ENCODE peak calls at places on chromosomes 2 and 18, in six cellular contexts. W is colonic mucosa; H is naive thymus-derived CD4-positive, alpha-beta T cell; O is hepatocyte; L is uterus; S is activated T-helper 1 cell treated with anti-CD3 and anti-CD28 coated beads, Interleukin-12 subunit alpha, Interleukin-12 subunit beta, Interleukin-2, Interleukin-4 antibody, amounts not matched to agents 30 ng/mL and 10 ng/mL and 1 ng/mL, durations not matched to agents 14 hours and 24 hours and 36 hours. M is an unnamed sample.
A peak's percentile ranks its signal among the peaks of the same experiment; 100 is the strongest.

GRCh38 chr18:12625242-12625641 is 32.7 kb downstream of the SPIRE1 start:
- DNase-seq in W (no peak), H (no peak), O (no peak), L (no peak), S (no peak), M (no peak)

GRCh38 chr2:64522843-64523428 is 1.2 kb upstream of the AFTPH start:
- DNase-seq in W (peak; percentile 87), H (peak; percentile 81), O (peak; percentile 87), L (peak; percentile 72), S (peak; percentile 62), M (peak; percentile 62)

GRCh38 chr18:2905802-2906521 is 59.2 kb downstream of the EMILIN2 start:
- DNase-seq in W (peak; percentile 81), H (peak; percentile 24), O (peak; percentile 71), L (peak; percentile 78), S (peak; percentile 45), M (peak; percentile 29)

GRCh38 chr2:98281607-98282006 is 64.6 kb upstream of the CNGA3 start:
- DNase-seq in W (no peak), H (no peak), O (no peak), L (no peak), S (no peak), M (no peak)

GRCh38 chr2:64866797-64867196 is 122.4 kb upstream of the SLC1A4 start:
- DNase-seq in W (peak; percentile 53), H (no peak), O (peak; percentile 22), L (peak; percentile 49), S (no peak), M (no peak)

GRCh38 chr18:48562075-48562474 is 23.2 kb downstream of the CTIF start:
- DNase-seq in W (no peak), H (no peak), O (no peak), L (no peak), S (no peak), M (no peak)

GRCh38 chr18:79392226-79392625 is 3.5 kb upstream of the NFATC1 start:
- DNase-seq in W (no peak), H (no peak), O (no peak), L (no peak), S (no peak), M (no peak)

GRCh38 chr2:86498468-86499260 is 57.5 kb downstream of the KDM3A start:
- DNase-seq in W (no peak), H (no peak), O (no peak), L (no peak), S (no peak), M (no peak)

GRCh38 chr18:79528296-79528695 is 132.6 kb downstream of the NFATC1 start:
- DNase-seq in W (no peak), H (no peak), O (no peak), L (peak; percentile 13), S (no peak), M (no peak)

GRCh38 chr2:111155610-111156009 is 34.9 kb downstream of the BCL2L11 start:
- DNase-seq in W (no peak), H (no peak), O (no peak), L (no peak), S (no peak), M (no peak)

GRCh38 chr2:163711244-163711643 is 24.6 kb downstream of the FIGN start:
- DNase-seq in W (no peak), H (no peak), O (no peak), L (no peak), S (no peak), M (no peak)

GRCh38 chr2:70484086-70484485 is 69.5 kb downstream of the TGFA start:
- DNase-seq in W (no peak), H (no peak), O (no peak), L (no peak), S (no peak), M (no peak)

GRCh38 chr2:215760126-215760525 is 253.2 kb downstream of the MREG start:
- DNase-seq in W (no peak), H (no peak), O (no peak), L (no peak), S (no peak), M (no peak)

GRCh38 chr2:177783835-177784448 is 288.6 kb downstream of the PDE11A start:
- DNase-seq in W (no peak), H (no peak), O (no peak), L (no peak), S (no peak), M (no peak)

GRCh38 chr2:238320246-238320647 is at the start of gene TRAF3IP1:
- DNase-seq in W (peak; percentile 96), H (peak; percentile 83), O (peak; percentile 98), L (peak; percentile 94), S (peak; percentile 84), M (peak; percentile 82)

GRCh38 chr2:70551156-70551555 is 2.5 kb downstream of the TGFA start:
- DNase-seq in W (no peak), H (no peak), O (no peak), L (no peak), S (no peak), M (no peak)

GRCh38 chr2:263774-264492 is at the start of gene SH3YL1:
- DNase-seq in W (peak; percentile 88), H (peak; percentile 57), O (peak; percentile 89), L (no peak), S (peak; percentile 38), M (peak; percentile 76)

GRCh38 chr18:35334821-35335220 is 9.4 kb downstream of the ZNF24 start:
- DNase-seq in W (no peak), H (no peak), O (no peak), L (no peak), S (no peak), M (no peak)

GRCh38 chr2:235765181-235765820 is 271.5 kb downstream of the AGAP1 start:
- DNase-seq in W (no peak), H (no peak), O (peak; percentile 58), L (peak; percentile 51), S (no peak), M (no peak)

GRCh38 chr18:63161728-63162195 is 157.8 kb downstream of the BCL2 start:
- DNase-seq in W (peak; percentile 67), H (peak; percentile 71), O (peak; percentile 90), L (peak; percentile 92), S (peak; percentile 80), M (peak; percentile 86)

GRCh38 chr2:178211943-178212342 is 17.6 kb downstream of the OSBPL6 start:
- DNase-seq in W (no peak), H (no peak), O (no peak), L (no peak), S (no peak), M (no peak)

GRCh38 chr18:79694895-79695213 is 15.3 kb downstream of the CTDP1 start:
- DNase-seq in W (no peak), H (no peak), O (no peak), L (no peak), S (no peak), M (no peak)

GRCh38 chr18:67135981-67136380 is 380.5 kb downstream of the DSEL start:
- DNase-seq in W (no peak), H (no peak), O (no peak), L (no peak), S (no peak), M (no peak)

GRCh38 chr2:15760232-15760890 is 168.7 kb downstream of the DDX1 start:
- DNase-seq in W (no peak), H (no peak), O (no peak), L (no peak), S (no peak), M (no peak)

GRCh38 chr2:172088245-172089004 is 3.1 kb downstream of the DLX1 start:
- DNase-seq in W (peak; percentile 16), H (peak; percentile 13), O (no peak), L (no peak), S (no peak), M (no peak)

GRCh38 chr18:80022613-80023012 is 11.6 kb upstream of the RBFA start:
- DNase-seq in W (no peak), H (peak; percentile 9), O (no peak), L (no peak), S (no peak), M (peak; percentile 29)

GRCh38 chr2:35503738-35504160 is 851.8 kb upstream of the CRIM1 start:
- DNase-seq in W (no peak), H (no peak), O (no peak), L (no peak), S (no peak), M (no peak)